ENCODE peak calls at places on chromosomes 5 and 9, in six cellular contexts. Y is PC-3, H is GM06990, C is GM23338, S is nephron progenitor cell, R is PC-9. O is an unnamed sample.

GRCh38 chr9:137604345-137605145 is 941 bp upstream of the ARRDC1 start:
- DNase-seq in C (peak), S (no peak), R (peak), Y (no peak), H (no peak), O (no peak)

GRCh38 chr5:5369051-5369450 is 53.4 kb upstream of the ICE1 start:
- DNase-seq in C (no peak), R (no peak), Y (no peak), H (no peak), S (no peak), O (no peak)

GRCh38 chr9:129604766-129605163 is 16.1 kb downstream of the C9orf50 start:
- DNase-seq in R (no peak), Y (peak), C (no peak), H (no peak), S (no peak), O (no peak)

GRCh38 chr5:159912033-159912800 is 4.1 kb upstream of the ADRA1B start:
- DNase-seq in C (no peak), H (no peak), R (peak), Y (peak), S (no peak), O (no peak)

GRCh38 chr9:131735238-131736181 is 4.4 kb downstream of the RAPGEF1 start:
- DNase-seq in S (no peak), R (no peak), H (no peak), Y (peak), C (no peak), O (no peak)

GRCh38 chr5:60677831-60678664 is 21.9 kb downstream of the DEPDC1B start:
- DNase-seq in Y (peak), C (peak), R (no peak), H (no peak), S (no peak), O (peak)

GRCh38 chr5:55303238-55303690 is 4.2 kb downstream of the DHX29 start:
- DNase-seq in Y (peak), R (no peak), S (no peak), C (no peak), H (no peak), O (no peak)

GRCh38 chr9:114803886-114804285 is 2.0 kb downstream of the TNFSF15 start:
- DNase-seq in C (no peak), S (no peak), R (no peak), H (no peak), Y (no peak), O (no peak)

GRCh38 chr5:116766470-116766947 is 191.9 kb upstream of the SEMA6A start:
- DNase-seq in H (peak), S (no peak), Y (peak), C (no peak), R (peak), O (peak)

GRCh38 chr9:113579270-113580040 is 115.9 kb downstream of the RGS3 start:
- DNase-seq in Y (no peak), H (no peak), R (peak), S (no peak), C (no peak), O (no peak)

GRCh38 chr5:131952286-131952857 is 6.9 kb upstream of the MEIKIN start:
- DNase-seq in H (no peak), Y (peak), R (no peak), S (no peak), C (no peak), O (no peak)

GRCh38 chr5:81194633-81195333 is 38.3 kb upstream of the CKMT2 start:
- DNase-seq in S (peak), C (peak), H (peak), R (peak), Y (peak), O (peak)

GRCh38 chr9:120383999-120384924 is 195.7 kb downstream of the CDK5RAP2 start:
- DNase-seq in S (no peak), Y (no peak), H (no peak), C (peak), R (no peak), O (no peak)

GRCh38 chr9:136354592-136355085 is 8.9 kb downstream of the DNLZ start:
- DNase-seq in R (peak), S (no peak), Y (peak), H (no peak), C (no peak), O (no peak)

GRCh38 chr9:33785914-33786313 is 9.4 kb upstream of the PRSS3 start:
- DNase-seq in C (peak), R (no peak), H (no peak), S (no peak), Y (no peak), O (no peak)

GRCh38 chr5:150764530-150764929 is 5.7 kb upstream of the DCTN4 start:
- DNase-seq in S (no peak), C (no peak), Y (no peak), H (no peak), R (no peak), O (no peak)

GRCh38 chr5:33312631-33313030 is 128.1 kb upstream of the TARS1 start:
- DNase-seq in R (no peak), S (no peak), C (no peak), Y (no peak), H (no peak), O (no peak)

GRCh38 chr5:72556351-72557146 is 49.3 kb upstream of the ZNF366 start:
- DNase-seq in S (peak), Y (peak), H (peak), C (peak), R (no peak), O (peak)

GRCh38 chr5:65737842-65738241 is 15.8 kb downstream of the NLN start:
- DNase-seq in Y (no peak), H (no peak), S (no peak), C (no peak), R (no peak), O (no peak)

GRCh38 chr5:139474815-139475791 is 4.3 kb downstream of the SMIM33 start:
- DNase-seq in S (no peak), H (no peak), R (no peak), C (no peak), Y (no peak), O (no peak)

GRCh38 chr5:635321-636055 is 23.3 kb downstream of the CEP72 start:
- DNase-seq in Y (no peak), S (no peak), H (no peak), C (no peak), R (no peak), O (no peak)

GRCh38 chr5:130017173-130017572 is 112.9 kb downstream of the CHSY3 start:
- DNase-seq in Y (no peak), R (no peak), C (no peak), S (no peak), H (no peak), O (no peak)

GRCh38 chr5:37615184-37615583 is 224.7 kb downstream of the GDNF start:
- DNase-seq in R (no peak), S (no peak), H (no peak), Y (no peak), C (no peak), O (no peak)

GRCh38 chr5:134794136-134794535 is 35.6 kb downstream of the DDX46 start:
- DNase-seq in Y (no peak), S (no peak), R (no peak), H (no peak), C (no peak), O (no peak)

GRCh38 chr5:36778336-36778735 is 98.2 kb upstream of the NIPBL start:
- DNase-seq in S (no peak), R (no peak), C (no peak), Y (no peak), H (no peak), O (no peak)

GRCh38 chr5:74957906-74958305 is 91.7 kb upstream of the FAM169A start:
- DNase-seq in C (no peak), R (no peak), H (no peak), Y (no peak), S (no peak), O (no peak)

GRCh38 chr5:108801776-108802175 is 54.1 kb downstream of the FER start:
- DNase-seq in H (no peak), S (no peak), Y (peak), R (peak), C (no peak), O (no peak)

GRCh38 chr9:97504381-97505216 is 3.1 kb downstream of the TMOD1 start:
- DNase-seq in S (no peak), Y (no peak), R (no peak), C (no peak), H (no peak), O (no peak)

GRCh38 chr9:36306481-36307306 is 48.4 kb upstream of the GNE start:
- DNase-seq in R (peak), H (no peak), S (no peak), C (no peak), Y (peak), O (no peak)

GRCh38 chr5:142821027-142821732 is 51.0 kb downstream of the ARHGAP26 start:
- DNase-seq in H (no peak), S (no peak), R (no peak), Y (peak), C (no peak), O (no peak)

GRCh38 chr9:96391021-96391765 is 7.7 kb upstream of the SLC35D2 start:
- DNase-seq in S (no peak), C (no peak), H (no peak), R (no peak), Y (no peak), O (no peak)

GRCh38 chr5:2876183-2876582 is 124.7 kb upstream of the IRX2 start:
- DNase-seq in S (no peak), C (no peak), H (no peak), Y (no peak), R (no peak), O (no peak)

GRCh38 chr5:136056336-136056735 is 27.5 kb downstream of the TGFBI start:
- DNase-seq in R (no peak), Y (no peak), H (no peak), C (no peak), S (no peak), O (no peak)

GRCh38 chr5:140189977-140190867 is 15.2 kb downstream of the CYSTM1 start:
- DNase-seq in Y (no peak), S (no peak), C (no peak), H (no peak), R (no peak), O (no peak)

GRCh38 chr5:167452186-167452585 is 839.3 kb upstream of the WWC1 start:
- DNase-seq in S (no peak), H (no peak), Y (no peak), C (no peak), R (no peak), O (no peak)

GRCh38 chr9:122122903-122123632 is 30.0 kb upstream of the TTLL11 start:
- DNase-seq in Y (peak), H (peak), S (peak), R (peak), C (peak), O (peak)

GRCh38 chr5:170917113-170917512 is 55.3 kb downstream of the RANBP17 start:
- DNase-seq in R (no peak), S (no peak), C (no peak), Y (no peak), H (no peak), O (no peak)
- TF ChIP-seq CTCF in R (peak), S (no peak), C (no peak), Y (peak), H (no peak), O (no peak)

GRCh38 chr5:146475190-146475801 is 28.2 kb downstream of the TCERG1 start:
- DNase-seq in R (no peak), C (peak), S (no peak), H (no peak), Y (peak), O (no peak)
- TF ChIP-seq CTCF in R (peak), C (peak), S (no peak), H (peak), Y (peak), O (no peak)

GRCh38 chr9:123349691-123350480 is 6.1 kb upstream of the CRB2 start:
- DNase-seq in C (peak), S (peak), H (peak), Y (peak), R (no peak), O (peak)
- TF ChIP-seq CTCF in C (peak), S (peak), H (peak), Y (peak), R (peak), O (peak)

DNA sequence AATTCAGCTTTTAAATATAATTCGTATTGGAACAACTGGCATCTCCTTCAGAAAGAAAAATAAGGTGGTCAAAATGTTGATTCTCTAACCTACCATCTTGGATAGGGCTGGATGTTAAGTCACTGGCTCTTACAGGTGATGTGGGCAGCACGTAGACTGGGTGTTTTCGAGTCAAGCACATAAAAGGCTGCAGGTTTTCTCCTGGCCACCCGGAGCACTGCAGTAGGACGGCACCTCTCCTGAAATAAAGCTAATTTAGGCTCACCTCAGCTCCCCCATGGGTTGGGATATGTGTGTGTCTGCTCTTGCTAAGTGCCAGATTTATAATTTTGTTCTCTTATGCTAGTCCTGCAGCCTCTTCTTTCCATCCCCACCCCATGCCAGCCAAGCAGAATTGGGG is 80.3 kb downstream of the IQGAP2 start:
- DNase-seq in S (no peak), R (no peak), Y (no peak), C (peak), H (no peak), O (no peak)
- TF ChIP-seq CTCF in S (no peak), R (no peak), Y (no peak), C (no peak), H (no peak), O (no peak)

DNA sequence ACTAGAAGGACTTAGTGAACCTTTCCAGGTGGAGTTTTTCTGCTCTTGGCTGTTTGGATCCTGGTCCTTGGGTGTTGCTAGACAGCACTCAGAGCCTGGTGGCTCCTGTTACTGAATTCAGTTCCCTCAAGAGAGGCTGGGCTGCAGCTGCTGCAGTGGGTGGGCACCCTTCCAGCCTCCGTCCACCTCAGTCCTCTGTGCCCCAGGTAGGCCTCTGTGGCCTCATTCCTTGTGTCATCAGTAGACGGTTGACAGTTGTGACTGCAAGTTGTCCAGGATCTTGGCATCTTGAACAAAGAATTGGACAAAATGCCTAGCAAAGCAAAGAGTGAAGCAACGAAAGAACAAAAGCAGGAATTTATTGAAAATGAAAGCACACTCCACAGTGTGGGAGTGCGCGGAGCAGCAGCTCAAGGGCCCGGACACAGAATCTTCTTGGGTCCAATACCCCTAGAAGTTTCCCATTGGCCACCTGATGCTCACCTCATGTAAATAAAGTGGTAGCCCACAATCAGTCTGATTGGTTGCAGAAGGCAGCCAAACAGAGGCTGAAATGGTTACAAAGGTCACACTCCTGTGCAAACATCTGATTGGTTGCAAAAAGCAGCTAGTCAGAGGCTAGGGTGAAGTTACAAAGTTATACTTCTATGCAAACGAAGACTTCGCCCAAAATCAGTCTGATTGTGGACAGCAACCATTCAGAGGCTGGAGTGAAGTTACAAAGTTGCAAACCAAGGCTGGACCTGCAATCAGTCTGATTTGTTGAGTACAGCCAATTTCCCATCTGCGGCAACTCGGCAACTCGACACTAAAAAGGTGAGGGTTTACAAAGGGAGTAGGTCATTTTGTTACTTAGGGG is 40.1 kb downstream of the F2R start:
- DNase-seq in H (no peak), C (no peak), R (no peak), Y (no peak), S (no peak), O (no peak)
- TF ChIP-seq CTCF in H (no peak), C (no peak), R (no peak), Y (no peak), S (no peak), O (no peak)

DNA sequence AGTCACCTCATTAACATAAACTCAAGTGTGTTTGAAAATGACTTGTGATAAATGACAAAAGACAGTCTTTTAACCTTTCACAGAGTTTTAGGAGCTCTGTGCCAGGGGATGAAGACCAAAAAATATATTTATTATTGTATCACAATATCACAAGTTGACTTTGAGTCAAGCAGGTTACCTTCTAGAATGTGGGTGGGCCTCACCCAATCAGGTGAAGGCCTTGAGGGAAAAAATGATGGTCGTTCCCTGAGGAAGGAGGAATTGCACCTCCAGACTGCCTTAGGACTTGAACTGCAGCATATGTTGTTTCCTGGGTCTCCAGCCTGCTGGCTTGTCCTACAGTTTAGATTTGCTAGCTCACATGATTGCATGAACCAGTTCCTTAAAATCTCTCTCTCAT is 41.6 kb upstream of the PANK3 start:
- DNase-seq in C (no peak), Y (no peak), R (no peak), S (no peak), H (no peak), O (no peak)
- TF ChIP-seq CTCF in C (no peak), Y (no peak), R (no peak), S (no peak), H (no peak), O (no peak)

GRCh38 chr5:146912874-146913273 is 34.3 kb upstream of the PPP2R2B start:
- DNase-seq in R (no peak), C (no peak), Y (no peak), H (no peak), S (no peak), O (no peak)
- TF ChIP-seq CTCF in R (no peak), C (no peak), Y (no peak), H (no peak), S (no peak), O (no peak)

DNA sequence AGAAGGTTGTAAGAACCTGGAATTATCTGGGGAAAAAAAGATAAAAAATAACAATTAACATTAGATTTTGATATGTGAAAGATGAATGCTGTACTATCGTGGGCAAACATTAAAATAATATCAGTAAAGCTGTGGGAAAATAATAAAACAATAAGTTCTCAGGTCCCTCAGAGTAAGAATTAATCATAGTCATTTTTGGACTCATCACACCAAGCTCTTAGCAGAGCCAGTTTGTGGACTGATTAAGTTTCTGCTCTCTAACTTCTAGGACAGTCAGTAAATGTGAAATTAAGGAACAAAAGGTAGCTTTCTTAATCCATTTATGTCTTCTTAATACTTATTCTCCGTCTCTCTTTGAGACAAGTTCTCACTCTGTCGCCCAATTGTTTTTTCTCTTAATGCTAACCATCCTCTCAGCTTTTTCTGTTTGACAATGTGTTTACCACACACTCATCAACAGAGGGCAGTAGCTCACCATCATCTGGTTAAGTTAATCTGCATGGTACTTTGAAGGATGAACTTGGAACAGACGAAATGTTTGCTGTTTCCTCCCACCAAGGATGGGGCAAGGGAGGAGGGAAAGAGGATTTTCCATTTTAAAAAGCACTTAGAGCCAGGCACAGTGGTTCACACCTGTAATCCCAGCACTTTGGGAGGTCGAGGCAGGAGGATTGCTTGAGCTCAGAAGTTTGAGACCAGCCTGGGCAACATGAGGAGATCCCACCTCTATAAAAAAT is 5.3 kb upstream of the ACO1 start:
- DNase-seq in R (peak), Y (peak), H (peak), S (peak), C (peak), O (peak)
- TF ChIP-seq CTCF in R (peak), Y (peak), H (peak), S (peak), C (peak), O (peak)

O was measured in GM13976.